ENCODE peak calls at places on chromosome 2, in eight cellular contexts. J, Z, C, L, F, S, K and Q are unnamed samples.

GRCh38 chr2:188382107-188382506 is 90.4 kb downstream of the GULP1 start:
- DNase-seq in J (no peak), Z (no peak), C (no peak), L (no peak), F (peak), S (no peak), K (no peak), Q (no peak)

GRCh38 chr2:27773959-27774358 is 2.4 kb downstream of the MRPL33 start:
- DNase-seq in J (no peak), Z (no peak), C (no peak), L (no peak), F (no peak), S (no peak), K (no peak), Q (no peak)

GRCh38 chr2:127176371-127177311 is 43.5 kb downstream of the CYP27C1 start:
- DNase-seq in J (no peak), Z (no peak), C (peak), L (peak), F (no peak), S (peak), K (peak), Q (no peak)

GRCh38 chr2:83386559-83386958 is 1072.5 kb downstream of the SUCLG1 start:
- DNase-seq in J (no peak), Z (no peak), C (no peak), L (no peak), F (no peak), S (no peak), K (peak), Q (no peak)

GRCh38 chr2:52956766-52957165 is 810.8 kb upstream of the CHAC2 start:
- DNase-seq in J (no peak), Z (no peak), C (no peak), L (no peak), F (no peak), S (no peak), K (no peak), Q (no peak)

GRCh38 chr2:215747244-215747620 is 266.1 kb downstream of the MREG start:
- DNase-seq in J (no peak), Z (no peak), C (no peak), L (no peak), F (peak), S (no peak), K (no peak), Q (no peak)

GRCh38 chr2:240981871-240982800 is 16.3 kb upstream of the SNED1 start:
- DNase-seq in J (no peak), Z (peak), C (no peak), L (peak), F (no peak), S (no peak), K (no peak), Q (no peak)

GRCh38 chr2:167961536-167961935 is 285.9 kb downstream of the STK39 start:
- DNase-seq in J (no peak), Z (no peak), C (no peak), L (no peak), F (no peak), S (no peak), K (no peak), Q (no peak)

GRCh38 chr2:222318712-222319575 is 20.1 kb upstream of the PAX3 start:
- DNase-seq in J (peak), Z (peak), C (no peak), L (no peak), F (no peak), S (no peak), K (peak), Q (no peak)

GRCh38 chr2:46299365-46300263 is 2.4 kb downstream of the EPAS1 start:
- DNase-seq in J (peak), Z (peak), C (peak), L (peak), F (peak), S (no peak), K (peak), Q (no peak)

GRCh38 chr2:207512356-207512755 is 17.4 kb upstream of the CREB1 start:
- DNase-seq in J (no peak), Z (no peak), C (no peak), L (no peak), F (no peak), S (no peak), K (no peak), Q (no peak)

GRCh38 chr2:99035920-99036319 is 99.9 kb upstream of the CRACDL start:
- DNase-seq in J (no peak), Z (no peak), C (no peak), L (no peak), F (peak), S (no peak), K (no peak), Q (no peak)

GRCh38 chr2:181468857-181469256 is 11.7 kb downstream of the ITGA4 start:
- DNase-seq in J (no peak), Z (no peak), C (no peak), L (no peak), F (no peak), S (no peak), K (no peak), Q (no peak)

GRCh38 chr2:229419158-229419557 is 148.1 kb upstream of the PID1 start:
- DNase-seq in J (no peak), Z (no peak), C (no peak), L (no peak), F (no peak), S (no peak), K (no peak), Q (no peak)

GRCh38 chr2:85429924-85430289 is 11.4 kb downstream of the SH2D6 start:
- DNase-seq in J (no peak), Z (no peak), C (no peak), L (no peak), F (no peak), S (no peak), K (no peak), Q (no peak)

GRCh38 chr2:26562811-26563645 is 78.1 kb downstream of the CIB4 start:
- DNase-seq in J (no peak), Z (peak), C (peak), L (no peak), F (peak), S (no peak), K (no peak), Q (no peak)

GRCh38 chr2:33123216-33123615 is 176.5 kb downstream of the LTBP1 start:
- DNase-seq in J (no peak), Z (no peak), C (no peak), L (no peak), F (peak), S (no peak), K (no peak), Q (no peak)

GRCh38 chr2:2502150-2502549 is 171.1 kb upstream of the MYT1L start:
- DNase-seq in J (no peak), Z (no peak), C (no peak), L (no peak), F (no peak), S (no peak), K (no peak), Q (no peak)

GRCh38 chr2:205934443-205934842 is 151.5 kb downstream of the INO80D start:
- DNase-seq in J (no peak), Z (no peak), C (no peak), L (no peak), F (no peak), S (no peak), K (no peak), Q (no peak)

GRCh38 chr2:240069846-240070245 is 16.5 kb upstream of the OR6B3 start:
- DNase-seq in J (no peak), Z (no peak), C (no peak), L (no peak), F (no peak), S (no peak), K (no peak), Q (no peak)

GRCh38 chr2:63673865-63674533 is 85.2 kb downstream of the MDH1 start:
- DNase-seq in J (no peak), Z (no peak), C (no peak), L (no peak), F (no peak), S (no peak), K (no peak), Q (no peak)

GRCh38 chr2:49045083-49045482 is 109.2 kb downstream of the FSHR start:
- DNase-seq in J (no peak), Z (no peak), C (no peak), L (no peak), F (no peak), S (no peak), K (no peak), Q (no peak)

GRCh38 chr2:145985517-145985916 is 1465.6 kb upstream of the ZEB2 start:
- DNase-seq in J (no peak), Z (no peak), C (no peak), L (no peak), F (no peak), S (no peak), K (no peak), Q (no peak)

GRCh38 chr2:183224933-183225332 is 100.7 kb downstream of the NUP35 start:
- DNase-seq in J (no peak), Z (no peak), C (no peak), L (no peak), F (peak), S (no peak), K (no peak), Q (no peak)

GRCh38 chr2:229174794-229175529 is 96.1 kb downstream of the PID1 start:
- DNase-seq in J (peak), Z (no peak), C (no peak), L (peak), F (peak), S (no peak), K (peak), Q (peak)

GRCh38 chr2:55581435-55581834 is 36.0 kb downstream of the PPP4R3B start:
- DNase-seq in J (no peak), Z (no peak), C (no peak), L (no peak), F (no peak), S (no peak), K (no peak), Q (no peak)

GRCh38 chr2:190763901-190764514 is 115.1 kb downstream of the NAB1 start:
- DNase-seq in J (no peak), Z (no peak), C (no peak), L (no peak), F (no peak), S (no peak), K (no peak), Q (no peak)

GRCh38 chr2:15563227-15564100 is 2.3 kb upstream of the NBAS start:
- DNase-seq in J (no peak), Z (no peak), C (no peak), L (no peak), F (no peak), S (no peak), K (no peak), Q (no peak)

GRCh38 chr2:127219716-127220090 is 396 bp downstream of the CYP27C1 start:
- DNase-seq in J (no peak), Z (no peak), C (no peak), L (peak), F (no peak), S (no peak), K (no peak), Q (no peak)

GRCh38 chr2:27860111-27860510 is 30.1 kb downstream of the RBKS start:
- DNase-seq in J (no peak), Z (no peak), C (no peak), L (no peak), F (peak), S (peak), K (peak), Q (no peak)

GRCh38 chr2:151029406-151030157 is 232.1 kb downstream of the RBM43 start:
- DNase-seq in J (no peak), Z (no peak), C (no peak), L (no peak), F (peak), S (peak), K (peak), Q (no peak)

GRCh38 chr2:39484206-39484605 is 47.1 kb upstream of the MAP4K3 start:
- DNase-seq in J (no peak), Z (peak), C (no peak), L (no peak), F (no peak), S (no peak), K (no peak), Q (no peak)

GRCh38 chr2:37226863-37227262 is 4.5 kb downstream of the CEBPZ start:
- DNase-seq in J (no peak), Z (no peak), C (no peak), L (no peak), F (no peak), S (no peak), K (no peak), Q (no peak)

GRCh38 chr2:233882353-233882752 is 14.2 kb upstream of the MSL3B start:
- DNase-seq in J (no peak), Z (no peak), C (no peak), L (no peak), F (peak), S (no peak), K (no peak), Q (no peak)

GRCh38 chr2:112784199-112785189 is at the start of gene IL1A:
- DNase-seq in J (no peak), Z (peak), C (no peak), L (no peak), F (peak), S (peak), K (no peak), Q (no peak)

GRCh38 chr2:24793752-24794477 is 690 bp downstream of the CENPO start:
- DNase-seq in J (no peak), Z (no peak), C (no peak), L (no peak), F (peak), S (no peak), K (peak), Q (no peak)

GRCh38 chr2:86286518-86286917 is 50.9 kb downstream of the REEP1 start:
- DNase-seq in J (no peak), Z (no peak), C (peak), L (no peak), F (no peak), S (no peak), K (no peak), Q (no peak)

GRCh38 chr2:236167297-236168109 is 683 bp downstream of the GBX2 start:
- DNase-seq in J (no peak), Z (no peak), C (no peak), L (no peak), F (peak), S (no peak), K (peak), Q (no peak)
- H3K4me3 ChIP-seq in J (peak), Z (peak), C (peak), L (peak), F (peak), S (peak), K (peak), Q (no peak)

GRCh38 chr2:217822296-217823252 is 180.2 kb downstream of the TNS1 start:
- DNase-seq in J (no peak), Z (no peak), C (no peak), L (no peak), F (no peak), S (no peak), K (no peak), Q (no peak)
- TF ChIP-seq CTCF in J (no peak), Z (peak), C (no peak), L (no peak), F (peak), S (peak), K (no peak), Q (no peak)

GRCh38 chr2:192197387-192197786 is 2.7 kb upstream of the TMEFF2 start:
- DNase-seq in J (no peak), Z (no peak), C (no peak), L (no peak), F (peak), S (no peak), K (no peak), Q (no peak)

GRCh38 chr2:192195548-192196418 is 1.1 kb upstream of the TMEFF2 start:
- DNase-seq in J (no peak), Z (peak), C (peak), L (peak), F (peak), S (no peak), K (no peak), Q (no peak)

GRCh38 chr2:192194866-192195547 is at the start of gene TMEFF2:
- DNase-seq in J (peak), Z (peak), C (peak), L (peak), F (peak), S (peak), K (peak), Q (no peak)

GRCh38 chr2:192196451-192197194 is 1.9 kb upstream of the TMEFF2 start:
- DNase-seq in J (no peak), Z (peak), C (no peak), L (no peak), F (peak), S (no peak), K (no peak), Q (no peak)

GRCh38 chr2:192194065-192194865 is 468 bp downstream of the TMEFF2 start:
- DNase-seq in J (peak), Z (peak), C (no peak), L (peak), F (peak), S (no peak), K (peak), Q (no peak)
- H3K4me3 ChIP-seq in J (peak), Z (peak), C (peak), L (peak), F (peak), S (peak), K (peak), Q (peak)

GRCh38 chr2:80527119-80527518 is 222.6 kb upstream of the LRRTM1 start:
- DNase-seq in J (no peak), Z (no peak), C (no peak), L (no peak), F (no peak), S (no peak), K (no peak), Q (no peak)

GRCh38 chr2:80530442-80531064 is 226.0 kb upstream of the LRRTM1 start:
- DNase-seq in J (no peak), Z (no peak), C (no peak), L (no peak), F (no peak), S (no peak), K (no peak), Q (no peak)

GRCh38 chr2:80529466-80530165 is 225.1 kb upstream of the LRRTM1 start:
- DNase-seq in J (no peak), Z (no peak), C (no peak), L (no peak), F (no peak), S (no peak), K (no peak), Q (no peak)

GRCh38 chr2:80531319-80531718 is 226.8 kb upstream of the LRRTM1 start:
- DNase-seq in J (no peak), Z (no peak), C (no peak), L (no peak), F (no peak), S (no peak), K (no peak), Q (no peak)
- TF ChIP-seq CTCF in J (no peak), Z (no peak), C (no peak), L (no peak), F (no peak), S (no peak), K (no peak), Q (no peak)

DNA sequence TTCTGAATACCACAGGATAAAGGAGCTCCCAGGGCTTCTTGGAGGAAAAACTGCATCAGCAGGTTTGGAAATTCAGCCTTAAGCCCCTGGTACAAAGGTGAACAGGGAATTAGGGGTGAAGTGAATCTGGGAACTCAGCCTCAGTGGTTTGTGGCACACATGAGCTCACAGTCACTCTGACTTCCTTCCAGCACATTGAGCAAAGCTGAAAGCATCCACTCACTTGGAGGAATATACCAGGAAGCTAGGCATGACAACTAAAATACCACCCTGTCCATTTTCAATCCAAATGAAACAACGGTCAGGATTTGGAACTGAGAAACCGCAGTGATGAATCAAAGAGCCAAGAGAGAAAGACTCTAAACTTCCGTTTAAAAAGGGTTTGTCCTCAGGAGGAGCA is 216.1 kb downstream of the ICOS start:
- DNase-seq in J (no peak), Z (no peak), C (no peak), L (no peak), F (peak), S (no peak), K (no peak), Q (no peak)
- H3K4me3 ChIP-seq in J (no peak), Z (no peak), C (no peak), L (no peak), F (no peak), S (no peak), K (no peak), Q (no peak)

DNA sequence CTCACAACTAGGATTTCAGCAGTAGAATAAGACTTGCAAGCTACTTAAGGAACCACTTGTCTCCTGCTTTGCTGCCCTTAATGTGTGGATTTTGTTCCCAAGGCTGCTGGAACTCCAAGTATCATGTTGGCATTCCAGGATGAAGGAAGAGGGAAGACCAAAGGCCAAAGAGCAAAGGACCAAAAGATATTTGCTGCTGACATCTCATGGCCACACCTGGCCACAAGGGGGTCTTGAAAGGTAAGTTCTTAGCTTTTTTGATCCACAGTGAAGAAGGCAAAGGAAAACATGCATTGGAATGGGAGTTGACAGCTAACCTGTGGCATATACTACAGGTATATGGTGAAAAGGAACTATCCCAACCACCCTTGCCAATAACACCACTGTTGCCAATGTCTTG is 3.9 kb upstream of the MATN3 start:
- DNase-seq in J (no peak), Z (no peak), C (no peak), L (no peak), F (no peak), S (no peak), K (no peak), Q (no peak)
- TF ChIP-seq CTCF in J (no peak), Z (no peak), C (no peak), L (no peak), F (no peak), S (no peak), K (no peak), Q (no peak)